ENCODE peak calls at places on chromosomes 6 and 20, in six cellular contexts. S, D, Q, G, J and Z are unnamed samples.

GRCh38 chr6:5012531-5012930 is 8.7 kb upstream of the RPP40 start:
- DNase-seq in S (no peak), D (no peak), Q (no peak), G (no peak), J (no peak), Z (no peak)

GRCh38 chr20:64116541-64117423 is 9.4 kb upstream of the NPBWR2 start:
- DNase-seq in S (no peak), D (no peak), Q (no peak), G (no peak), J (no peak), Z (no peak)

GRCh38 chr6:22072939-22073338 is 223.9 kb downstream of the PRL start:
- DNase-seq in S (no peak), D (no peak), Q (no peak), G (no peak), J (no peak), Z (no peak)

GRCh38 chr6:55180258-55180657 is 5.9 kb downstream of the HCRTR2 start:
- DNase-seq in S (no peak), D (no peak), Q (no peak), G (no peak), J (no peak), Z (no peak)

GRCh38 chr6:34246563-34247391 is 2.0 kb downstream of the SMIM29 start:
- DNase-seq in S (peak), D (peak), Q (peak), G (no peak), J (no peak), Z (peak)

GRCh38 chr20:45300961-45301360 is 5.7 kb upstream of the RBPJL start:
- DNase-seq in S (no peak), D (peak), Q (peak), G (no peak), J (no peak), Z (no peak)

GRCh38 chr6:156396791-156397418 is 380.3 kb upstream of the ARID1B start:
- DNase-seq in S (no peak), D (peak), Q (peak), G (no peak), J (no peak), Z (no peak)

GRCh38 chr6:94835264-94835663 is 742.1 kb upstream of the MANEA start:
- DNase-seq in S (no peak), D (no peak), Q (no peak), G (no peak), J (no peak), Z (no peak)

GRCh38 chr6:2684059-2684749 is 66.5 kb downstream of the MYLK4 start:
- DNase-seq in S (no peak), D (no peak), Q (no peak), G (no peak), J (no peak), Z (no peak)

GRCh38 chr6:11217360-11218076 is 14.9 kb downstream of the NEDD9 start:
- DNase-seq in S (no peak), D (no peak), Q (no peak), G (no peak), J (no peak), Z (no peak)

GRCh38 chr6:11215773-11216172 is 16.7 kb downstream of the NEDD9 start:
- DNase-seq in S (no peak), D (no peak), Q (peak), G (no peak), J (no peak), Z (no peak)

GRCh38 chr6:11218827-11219826 is 13.3 kb downstream of the NEDD9 start:
- DNase-seq in S (peak), D (no peak), Q (no peak), G (peak), J (no peak), Z (no peak)

GRCh38 chr6:11218077-11218392 is 14.4 kb downstream of the NEDD9 start:
- DNase-seq in S (no peak), D (no peak), Q (no peak), G (no peak), J (no peak), Z (no peak)

DNA sequence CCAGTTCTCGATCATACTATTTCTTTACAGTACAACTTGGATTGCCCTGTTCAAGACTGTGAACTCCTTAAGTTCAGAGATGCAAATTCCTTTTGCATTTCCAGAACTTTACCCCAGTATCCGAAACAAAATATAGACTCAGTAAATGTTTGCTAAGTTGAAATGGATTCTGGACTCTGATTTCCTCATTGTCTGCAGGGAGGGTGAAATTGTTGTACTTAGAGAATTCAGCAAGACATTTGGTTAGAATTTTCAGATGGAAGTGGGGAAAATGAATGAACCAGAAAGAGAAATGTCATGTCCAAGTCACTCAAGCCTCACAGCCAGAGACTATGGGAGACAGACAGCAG is 14.0 kb downstream of the NEDD9 start:
- DNase-seq in S (no peak), D (no peak), Q (no peak), G (no peak), J (no peak), Z (no peak)
- H3K27ac ChIP-seq in S (no peak), D (no peak), Q (no peak), G (peak), J (peak), Z (peak)

DNA sequence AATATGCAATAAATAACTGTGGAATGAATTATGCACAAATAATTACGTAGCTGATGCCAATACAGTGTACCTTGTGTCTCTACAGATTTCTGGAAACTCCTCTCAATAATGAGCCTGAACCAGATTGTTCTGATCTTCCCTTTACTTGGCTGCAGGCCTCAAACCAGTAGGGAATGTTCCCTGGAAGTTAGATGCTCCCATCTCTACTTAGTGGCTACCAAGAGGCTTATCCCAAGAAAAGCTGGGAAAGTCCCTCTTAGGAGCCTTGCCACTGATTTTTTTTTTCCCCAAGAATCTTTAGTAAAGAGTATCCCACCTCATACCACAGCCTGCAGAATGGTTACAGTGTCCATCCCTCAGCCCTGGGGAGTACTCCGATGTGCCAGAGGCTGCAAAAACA is 702.1 kb downstream of the RFPL4B start:
- DNase-seq in S (no peak), D (no peak), Q (no peak), G (no peak), J (no peak), Z (no peak)
- H3K27ac ChIP-seq in S (no peak), D (no peak), Q (no peak), G (no peak), J (no peak), Z (no peak)

GRCh38 chr6:42777126-42777822 is 4.6 kb upstream of the BICRAL start:
- DNase-seq in S (no peak), D (peak), Q (no peak), G (no peak), J (no peak), Z (no peak)
- H3K27ac ChIP-seq in S (no peak), D (peak), Q (no peak), G (no peak), J (no peak), Z (no peak)

GRCh38 chr6:45967363-45967762 is 48.3 kb downstream of the CLIC5 start:
- DNase-seq in S (no peak), D (no peak), Q (no peak), G (no peak), J (no peak), Z (no peak)

GRCh38 chr6:45965007-45965406 is 50.7 kb downstream of the CLIC5 start:
- DNase-seq in S (no peak), D (no peak), Q (no peak), G (no peak), J (no peak), Z (no peak)

GRCh38 chr6:45966340-45966739 is 49.3 kb downstream of the CLIC5 start:
- DNase-seq in S (no peak), D (no peak), Q (no peak), G (no peak), J (no peak), Z (no peak)

GRCh38 chr6:45965787-45966186 is 49.9 kb downstream of the CLIC5 start:
- DNase-seq in S (no peak), D (no peak), Q (no peak), G (no peak), J (no peak), Z (no peak)

GRCh38 chr6:45966797-45967196 is 48.9 kb downstream of the CLIC5 start:
- DNase-seq in S (no peak), D (no peak), Q (no peak), G (no peak), J (no peak), Z (no peak)
- H3K27ac ChIP-seq in S (peak), D (no peak), Q (no peak), G (no peak), J (peak), Z (no peak)

GRCh38 chr6:163984446-163984936 is 570.0 kb downstream of the QKI start:
- DNase-seq in S (no peak), D (peak), Q (no peak), G (no peak), J (no peak), Z (no peak)
- H3K27ac ChIP-seq in S (peak), D (no peak), Q (no peak), G (no peak), J (no peak), Z (no peak)

DNA sequence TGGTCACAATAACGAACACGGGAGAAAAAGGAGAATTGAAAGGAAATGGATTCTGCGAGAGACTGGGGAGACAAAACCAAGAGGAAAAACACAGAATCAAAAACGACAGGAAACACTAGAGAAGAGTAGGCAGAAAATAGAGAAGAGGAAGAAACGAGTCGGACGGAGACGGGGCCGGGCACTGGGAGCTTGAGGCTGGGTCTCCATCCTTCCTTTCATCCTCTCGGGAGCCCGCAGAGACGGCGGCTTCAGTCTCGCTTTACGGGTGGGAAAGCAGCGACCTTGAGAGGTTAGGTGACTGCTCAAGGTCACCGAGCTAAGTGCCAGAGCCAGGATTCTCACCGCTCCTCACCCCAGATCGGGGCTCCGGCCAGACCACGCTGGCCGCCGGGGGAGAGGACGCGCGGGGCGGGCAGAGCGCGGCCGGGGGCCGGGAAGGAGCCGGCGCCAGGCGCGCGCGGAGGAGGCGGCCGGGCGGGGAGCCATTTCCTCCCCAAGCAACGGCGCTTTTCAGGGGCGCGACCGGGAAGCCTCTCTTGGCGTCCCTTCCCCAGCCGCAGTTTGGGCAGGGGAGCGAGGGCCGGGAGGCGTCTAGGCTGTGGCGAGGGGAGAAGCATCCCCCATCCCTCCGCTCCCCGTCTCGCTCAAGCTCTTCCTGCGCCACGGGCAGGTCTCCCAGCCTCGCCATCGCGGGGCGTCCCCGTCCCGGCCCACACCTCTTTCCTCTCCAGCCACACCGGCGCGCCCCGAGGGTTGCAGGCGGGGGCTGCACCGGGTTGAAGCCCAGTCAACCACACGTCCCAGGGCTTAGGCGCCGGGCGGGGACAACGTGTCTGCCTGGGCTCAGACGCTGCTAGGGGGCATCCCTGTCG is 24.0 kb upstream of the MAP3K7 start:
- DNase-seq in S (peak), D (peak), Q (peak), G (peak), J (peak), Z (peak)
- H3K27ac ChIP-seq in S (peak), D (no peak), Q (no peak), G (peak), J (peak), Z (peak)

GRCh38 chr6:131861356-131861755 is 53.5 kb downstream of the ENPP1 start:
- DNase-seq in S (no peak), D (no peak), Q (no peak), G (no peak), J (no peak), Z (no peak)

GRCh38 chr6:131862486-131862885 is 54.7 kb downstream of the ENPP1 start:
- DNase-seq in S (no peak), D (no peak), Q (no peak), G (no peak), J (no peak), Z (no peak)

GRCh38 chr6:131854803-131855202 is 47.0 kb downstream of the ENPP1 start:
- DNase-seq in S (no peak), D (no peak), Q (no peak), G (no peak), J (no peak), Z (no peak)

DNA sequence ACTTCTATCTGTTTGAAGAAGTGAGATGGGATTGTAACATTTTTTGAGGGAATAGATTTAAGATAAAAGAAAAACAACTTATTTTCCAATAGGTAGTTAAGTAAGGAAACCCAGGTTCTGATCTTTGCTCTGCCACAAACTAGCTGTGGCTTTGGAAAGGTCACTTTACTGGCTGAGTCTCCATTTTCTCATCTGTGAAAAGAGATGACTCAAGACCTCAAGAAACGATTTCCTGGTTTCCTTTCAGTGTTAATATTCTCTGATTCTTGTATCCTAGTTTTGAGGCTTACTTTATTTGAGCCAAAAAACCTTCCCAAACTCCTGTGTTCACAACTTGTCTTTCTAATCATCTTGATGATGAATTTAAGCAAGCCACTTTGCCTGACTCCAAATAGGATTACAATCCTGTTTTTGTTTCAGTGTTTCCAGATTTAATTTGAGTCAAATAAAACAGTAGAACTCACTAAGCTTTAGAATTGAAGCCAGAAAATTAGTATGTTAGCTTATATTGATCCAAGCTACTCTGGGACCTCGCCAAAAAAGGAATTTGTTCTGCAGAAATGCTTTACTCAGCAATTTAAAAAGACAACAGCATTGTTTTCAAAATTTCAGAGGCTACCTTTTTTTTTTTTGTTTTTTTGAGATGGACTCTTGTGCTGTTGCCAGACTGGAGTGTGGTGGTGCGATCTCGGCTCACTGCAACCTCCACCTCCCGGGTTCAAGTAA is 51.1 kb downstream of the ENPP1 start:
- DNase-seq in S (no peak), D (no peak), Q (no peak), G (no peak), J (no peak), Z (no peak)
- H3K27ac ChIP-seq in S (no peak), D (no peak), Q (no peak), G (peak), J (no peak), Z (no peak)